ENCODE peak calls at places on chromosome 15, in five cellular contexts. R is astrocyte, I is H9, X is hepatocyte, K is HCT116. W is an unnamed sample. For H4K20me1, the result is how much of the 10 kb centered on the place peaks cover.

GRCh38 chr15:39578851-39579486 is 1.9 kb upstream of the THBS1 start:
- DNase-seq in X (no peak), I (no peak), R (no peak), K (no peak), W (peak)

GRCh38 chr15:33086500-33087141 is 107.9 kb downstream of the FMN1 start:
- DNase-seq in K (peak), I (no peak), R (peak), X (peak), W (peak)

GRCh38 chr15:29554531-29554930 is 267.7 kb downstream of the TJP1 start:
- DNase-seq in R (no peak), I (no peak), X (no peak), K (no peak), W (no peak)

GRCh38 chr15:53378096-53378620 is 381.3 kb downstream of the WDR72 start:
- DNase-seq in I (no peak), R (no peak), X (no peak), K (no peak), W (no peak)

GRCh38 chr15:98043160-98044059 is 82.9 kb downstream of the ARRDC4 start:
- DNase-seq in R (no peak), X (no peak), I (no peak), K (no peak), W (no peak)

GRCh38 chr15:39304201-39304841 is 276.6 kb upstream of the THBS1 start:
- DNase-seq in I (no peak), K (no peak), R (peak), X (peak), W (peak)

GRCh38 chr15:36499751-36500389 is 79.6 kb upstream of the CDIN1 start:
- DNase-seq in X (peak), K (no peak), R (peak), I (no peak), W (no peak)

GRCh38 chr15:64354683-64355558 is 1.1 kb downstream of the CSNK1G1 start:
- DNase-seq in X (no peak), R (no peak), K (no peak), I (no peak), W (peak)

GRCh38 chr15:66721501-66721937 is 19.5 kb downstream of the SMAD6 start:
- DNase-seq in X (peak), R (no peak), I (no peak), K (no peak), W (peak)

GRCh38 chr15:62856466-62857246 is 185.9 kb upstream of the TPM1 start:
- DNase-seq in K (no peak), I (no peak), X (no peak), R (no peak), W (no peak)

GRCh38 chr15:84981711-84982300 is at the start of gene PDE8A:
- DNase-seq in I (peak), R (peak), K (no peak), X (peak), W (peak)

GRCh38 chr15:95121191-95121590 is 889.8 kb downstream of the MCTP2 start:
- DNase-seq in X (no peak), I (no peak), R (no peak), K (no peak), W (no peak)

GRCh38 chr15:43189296-43189695 is 4.1 kb downstream of the CCNDBP1 start:
- DNase-seq in X (no peak), R (no peak), I (no peak), K (no peak), W (no peak)

GRCh38 chr15:101388046-101388445 is 93.0 kb upstream of the SNRPA1 start:
- DNase-seq in X (no peak), K (no peak), R (no peak), I (no peak), W (no peak)

GRCh38 chr15:96344120-96344705 is 13.7 kb downstream of the NR2F2 start:
- DNase-seq in K (no peak), X (no peak), R (no peak), I (no peak), W (no peak)

GRCh38 chr15:91966181-91966552 is 112.7 kb downstream of the SLCO3A1 start:
- DNase-seq in I (no peak), K (no peak), R (no peak), X (no peak), W (no peak)

GRCh38 chr15:71275098-71275497 is 159.8 kb downstream of the THSD4 start:
- DNase-seq in R (peak), I (no peak), K (no peak), X (no peak), W (peak)

GRCh38 chr15:99122831-99123705 is 18.2 kb downstream of the SYNM start:
- DNase-seq in R (no peak), K (no peak), I (no peak), X (no peak), W (no peak)

GRCh38 chr15:34304613-34305012 is 33.0 kb downstream of the SLC12A6 start:
- DNase-seq in X (no peak), I (no peak), K (no peak), R (peak), W (peak)

GRCh38 chr15:67202991-67203390 is 51.5 kb downstream of the AAGAB start:
- DNase-seq in X (no peak), I (no peak), K (no peak), R (no peak), W (no peak)

GRCh38 chr15:36579792-36580431 is 486 bp downstream of the CDIN1 start:
- DNase-seq in K (no peak), X (peak), I (no peak), R (no peak), W (peak)

GRCh38 chr15:61857169-61857829 is 202.9 kb downstream of the VPS13C start:
- DNase-seq in I (no peak), X (no peak), K (no peak), R (no peak), W (no peak)

GRCh38 chr15:45891766-45892165 is 256.9 kb downstream of the SQOR start:
- DNase-seq in X (peak), K (no peak), R (no peak), I (no peak), W (no peak)

GRCh38 chr15:57220220-57220619 is 156.1 kb upstream of the CGNL1 start:
- DNase-seq in K (no peak), I (no peak), X (peak), R (peak), W (peak)
- H4K20me1 ChIP-seq in K (under half), I (under half), X (under half), R (under half), W (under half)

GRCh38 chr15:58474741-58475323 is 43.0 kb downstream of the LIPC start:
- DNase-seq in K (no peak), X (no peak), R (no peak), I (no peak), W (no peak)
- H4K20me1 ChIP-seq in K (under half), X (under half), R (under half), I (under half), W (under half)

GRCh38 chr15:69722924-69723323 is 270.3 kb downstream of the RPLP1 start:
- DNase-seq in X (no peak), K (no peak), R (no peak), I (no peak), W (no peak)

GRCh38 chr15:69725210-69725609 is 272.6 kb downstream of the RPLP1 start:
- DNase-seq in K (no peak), X (no peak), R (no peak), I (no peak), W (no peak)

GRCh38 chr15:69725957-69726356 is 273.3 kb downstream of the RPLP1 start:
- DNase-seq in R (no peak), X (no peak), K (no peak), I (no peak), W (no peak)

GRCh38 chr15:69724331-69724730 is 271.7 kb downstream of the RPLP1 start:
- DNase-seq in X (no peak), K (no peak), R (no peak), I (no peak), W (no peak)

DNA sequence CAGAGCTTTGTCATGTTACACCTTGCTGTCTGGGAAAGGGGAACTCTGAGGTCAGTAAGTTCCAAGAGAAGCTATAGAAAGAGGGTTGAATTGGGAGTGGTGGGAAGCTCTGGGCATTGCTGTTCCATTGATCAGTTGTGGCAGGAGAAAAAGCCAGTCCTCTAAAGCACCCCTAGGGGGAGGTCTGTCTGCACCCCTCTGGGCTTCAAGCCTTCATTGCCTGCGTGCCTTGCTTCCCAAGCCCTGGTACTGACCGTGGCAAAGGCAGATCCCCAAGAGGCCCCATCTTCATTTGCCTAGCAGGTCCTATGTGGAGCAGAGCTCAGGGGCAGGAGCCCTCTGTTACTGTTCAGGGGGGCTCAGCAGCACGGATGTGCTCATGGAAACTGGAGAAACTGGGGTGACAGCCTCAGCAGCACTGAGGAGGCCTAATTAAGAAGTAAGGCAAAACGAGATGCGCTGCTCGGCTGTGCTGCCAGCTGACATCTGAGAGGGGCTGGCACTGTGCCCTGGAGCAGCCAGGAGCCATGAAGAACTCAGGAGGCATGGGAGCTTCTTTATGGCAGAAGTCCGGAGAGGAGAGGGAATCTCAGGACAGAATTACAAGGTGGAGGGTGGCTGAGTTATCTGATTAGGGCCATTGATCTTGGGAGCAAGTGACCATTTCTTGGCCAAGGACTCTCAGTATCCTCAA is 270.9 kb downstream of the RPLP1 start:
- DNase-seq in K (no peak), R (no peak), I (no peak), X (no peak), W (no peak)
- H4K20me1 ChIP-seq in K (under half), R (under half), I (under half), X (under half), W (under half)

DNA sequence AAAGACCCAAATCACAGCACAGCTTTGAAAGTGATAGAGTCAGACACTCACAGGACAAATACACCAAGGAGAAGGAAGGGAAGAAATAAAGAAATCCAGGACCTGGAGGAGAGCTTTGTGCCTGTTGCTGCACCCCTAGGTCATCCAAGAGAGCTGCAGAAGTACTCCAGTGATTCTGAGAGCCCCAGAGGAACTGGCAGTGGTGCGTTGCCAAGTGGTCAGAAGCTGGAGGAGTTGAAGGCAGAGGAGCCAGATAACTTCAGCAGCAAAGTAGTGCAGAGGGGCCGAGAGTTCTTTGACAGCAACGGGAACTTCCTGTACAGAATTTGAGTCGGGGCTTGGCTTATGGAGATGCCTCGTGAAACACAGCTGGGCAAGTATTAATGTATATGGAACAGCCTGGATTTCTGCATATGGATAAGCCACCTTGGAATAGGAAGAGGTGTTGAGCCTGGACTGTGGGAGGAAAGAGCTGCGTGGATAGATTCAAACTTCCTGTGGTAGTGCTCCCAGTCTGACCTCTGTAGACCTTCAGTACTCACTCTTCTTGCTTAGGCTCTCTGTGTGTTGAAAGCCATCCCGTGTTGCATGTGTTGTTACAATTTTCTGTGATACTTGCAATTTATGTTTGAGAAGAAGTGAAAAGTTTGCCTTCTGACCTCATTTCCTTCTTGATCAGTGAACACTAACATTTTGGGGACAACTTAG is 6.1 kb downstream of the NGRN start:
- DNase-seq in K (no peak), I (no peak), R (no peak), X (no peak), W (no peak)
- H4K20me1 ChIP-seq in K (under half), I (under half), R (half or more), X (under half), W (under half)

GRCh38 chr15:72492733-72493132 is 18.6 kb downstream of the ARIH1 start:
- DNase-seq in X (no peak), I (no peak), R (no peak), K (no peak), W (peak)

GRCh38 chr15:72493220-72493619 is 19.1 kb downstream of the ARIH1 start:
- DNase-seq in I (no peak), X (no peak), K (no peak), R (no peak), W (no peak)

GRCh38 chr15:72497402-72497801 is 23.3 kb downstream of the ARIH1 start:
- DNase-seq in R (no peak), K (no peak), X (no peak), I (no peak), W (no peak)

GRCh38 chr15:72496783-72497182 is 22.7 kb downstream of the ARIH1 start:
- DNase-seq in R (no peak), K (no peak), I (no peak), X (no peak), W (no peak)

GRCh38 chr15:72495007-72495406 is 20.9 kb downstream of the ARIH1 start:
- DNase-seq in K (no peak), X (no peak), R (no peak), I (no peak), W (no peak)
- H4K20me1 ChIP-seq in K (under half), X (half or more), R (half or more), I (under half), W (under half)

W was measured in GM23248.